ENCODE peak calls at places on chromosome X, in five cellular contexts. R, D, A, Q and B are unnamed samples.

GRCh38 chrX:30280428-30280827 is 28.8 kb downstream of the NR0B1 start:
- DNase-seq in R (no peak), D (no peak), A (no peak), Q (no peak), B (no peak)

GRCh38 chrX:138885886-138886285 is 174.4 kb upstream of the FGF13 start:
- DNase-seq in R (no peak), D (no peak), A (no peak), Q (no peak), B (no peak)

GRCh38 chrX:48492293-48492910 is 16.4 kb upstream of the PORCN start:
- DNase-seq in R (no peak), D (peak; percentile 35), A (no peak), Q (peak; percentile 68), B (no peak)

GRCh38 chrX:13046035-13046851 is 1.8 kb upstream of the FAM9C start:
- DNase-seq in R (no peak), D (no peak), A (no peak), Q (no peak), B (no peak)

GRCh38 chrX:148649145-148649645 is 148.8 kb downstream of the AFF2 start:
- DNase-seq in R (no peak), D (no peak), A (no peak), Q (no peak), B (no peak)

GRCh38 chrX:139113682-139114081 is 402.2 kb upstream of the FGF13 start:
- DNase-seq in R (no peak), D (no peak), A (no peak), Q (peak; percentile 31), B (no peak)

GRCh38 chrX:50579955-50580354 is 109.3 kb upstream of the DGKK start:
- DNase-seq in R (peak; percentile 24), D (peak; percentile 57), A (peak; percentile 40), Q (peak; percentile 62), B (peak; percentile 11)

GRCh38 chrX:71619193-71619592 is 882 bp upstream of the CXCR3 start:
- DNase-seq in R (no peak), D (no peak), A (no peak), Q (no peak), B (no peak)

GRCh38 chrX:35339796-35340195 is 397.2 kb downstream of the FAM47B start:
- DNase-seq in R (no peak), D (no peak), A (no peak), Q (no peak), B (no peak)

DNA sequence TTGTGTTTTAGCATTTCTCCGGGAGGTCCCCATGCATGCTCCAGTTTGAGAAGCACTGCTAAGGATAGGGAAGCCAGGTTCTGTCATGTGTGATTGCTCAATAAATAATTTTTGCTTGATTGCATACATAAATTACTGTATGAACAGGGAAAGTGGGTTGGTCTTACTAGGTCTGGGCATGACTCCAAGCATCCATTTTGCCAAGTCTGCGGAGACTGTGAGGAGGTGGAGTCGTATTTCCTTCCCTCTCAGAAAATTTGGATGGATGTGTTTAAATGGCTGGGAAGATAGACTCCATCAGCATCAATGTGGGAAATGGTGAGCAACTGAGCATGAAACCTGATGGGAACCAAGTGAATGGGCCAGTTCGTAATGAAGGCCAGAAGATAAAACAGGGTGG is 84.0 kb downstream of the NHS start:
- DNase-seq in R (no peak), D (peak; percentile 61), A (no peak), Q (no peak), B (no peak)
- TF ChIP-seq RCOR1 in R (no peak), D (no peak), A (no peak), Q (no peak), B (no peak)

GRCh38 chrX:40244980-40245379 is 147.2 kb upstream of the BCOR start:
- DNase-seq in R (no peak), D (peak; percentile 14), A (peak; percentile 68), Q (no peak), B (no peak)

GRCh38 chrX:40244116-40244515 is 146.4 kb upstream of the BCOR start:
- DNase-seq in R (no peak), D (no peak), A (no peak), Q (no peak), B (no peak)

GRCh38 chrX:40247382-40247781 is 149.6 kb upstream of the BCOR start:
- DNase-seq in R (no peak), D (no peak), A (no peak), Q (no peak), B (no peak)

GRCh38 chrX:40243699-40244098 is 145.9 kb upstream of the BCOR start:
- DNase-seq in R (no peak), D (no peak), A (peak; percentile 48), Q (no peak), B (no peak)

GRCh38 chrX:40245411-40246140 is 147.8 kb upstream of the BCOR start:
- DNase-seq in R (no peak), D (no peak), A (no peak), Q (no peak), B (no peak)
- TF ChIP-seq RCOR1 in R (no peak), D (no peak), A (no peak), Q (no peak), B (no peak)

GRCh38 chrX:40853004-40853815 is 117.9 kb upstream of the MED14 start:
- DNase-seq in R (no peak), D (no peak), A (no peak), Q (no peak), B (no peak)

GRCh38 chrX:40853816-40854123 is 118.4 kb upstream of the MED14 start:
- DNase-seq in R (no peak), D (no peak), A (no peak), Q (no peak), B (no peak)

GRCh38 chrX:40854242-40854641 is 118.9 kb upstream of the MED14 start:
- DNase-seq in R (no peak), D (no peak), A (no peak), Q (no peak), B (no peak)

GRCh38 chrX:40852573-40852972 is 117.2 kb upstream of the MED14 start:
- DNase-seq in R (no peak), D (no peak), A (no peak), Q (no peak), B (no peak)

GRCh38 chrX:40849906-40850672 is 114.7 kb upstream of the MED14 start:
- DNase-seq in R (no peak), D (peak; percentile 40), A (no peak), Q (no peak), B (no peak)
- TF ChIP-seq RCOR1 in R (no peak), D (no peak), A (no peak), Q (no peak), B (no peak)

DNA sequence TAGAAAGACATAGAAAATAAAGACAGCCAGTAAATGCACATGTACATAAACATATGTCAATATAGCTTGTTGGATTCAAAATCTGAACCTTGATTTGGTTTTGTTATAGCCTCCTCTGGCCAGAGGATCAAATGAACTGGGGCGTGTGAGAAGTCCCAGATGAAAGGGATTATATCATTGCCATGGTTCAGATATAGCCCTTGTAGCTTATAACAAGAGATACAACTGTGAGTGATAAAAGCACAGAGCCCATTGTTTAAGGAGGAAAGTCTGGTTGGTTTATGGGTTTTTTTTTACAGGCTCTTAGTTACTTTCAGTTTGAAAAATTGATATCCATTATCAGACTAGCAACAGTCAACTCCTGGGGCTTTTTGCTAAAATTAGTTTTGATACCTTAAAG is 101.7 kb upstream of the GLRA2 start:
- DNase-seq in R (no peak), D (no peak), A (no peak), Q (no peak), B (no peak)
- TF ChIP-seq RCOR1 in R (no peak), D (no peak), A (no peak), Q (no peak), B (no peak)

GRCh38 chrX:6169407-6169806 is 59.3 kb downstream of the NLGN4X start:
- DNase-seq in R (no peak), D (no peak), A (no peak), Q (no peak), B (no peak)

GRCh38 chrX:6175914-6176313 is 52.8 kb downstream of the NLGN4X start:
- DNase-seq in R (no peak), D (no peak), A (no peak), Q (no peak), B (no peak)

DNA sequence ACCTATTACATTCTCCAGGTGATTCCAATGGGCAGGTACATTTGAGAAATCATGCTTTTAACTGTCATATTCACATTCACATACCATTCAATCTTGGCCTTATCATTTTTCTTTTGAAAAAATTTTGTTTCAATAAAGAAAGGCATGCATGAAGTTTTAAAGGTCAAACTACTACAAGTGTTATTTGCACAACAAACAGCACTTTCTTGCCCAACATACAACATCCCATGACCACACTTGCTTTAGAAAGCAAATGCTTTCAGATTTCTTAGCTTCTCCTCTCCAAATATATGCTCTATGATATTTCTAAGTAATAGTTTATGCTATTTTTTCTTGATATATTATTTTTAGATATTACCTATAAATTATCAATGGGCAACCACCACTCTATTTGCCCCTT is 58.2 kb downstream of the NLGN4X start:
- DNase-seq in R (no peak), D (no peak), A (no peak), Q (no peak), B (no peak)
- TF ChIP-seq RCOR1 in R (no peak), D (no peak), A (no peak), Q (no peak), B (no peak)

GRCh38 chrX:45323387-45323786 is 122.7 kb upstream of the DIPK2B start:
- DNase-seq in R (no peak), D (no peak), A (no peak), Q (no peak), B (no peak)
- TF ChIP-seq RCOR1 in R (no peak), D (no peak), A (no peak), Q (no peak), B (no peak)

GRCh38 chrX:153625271-153626024 is 21.6 kb upstream of the DUSP9 start:
- DNase-seq in R (no peak), D (no peak), A (peak; percentile 17), Q (no peak), B (no peak)

GRCh38 chrX:153624196-153625091 is 22.6 kb upstream of the DUSP9 start:
- DNase-seq in R (no peak), D (no peak), A (no peak), Q (no peak), B (no peak)

GRCh38 chrX:153626863-153627674 is 19.9 kb upstream of the DUSP9 start:
- DNase-seq in R (no peak), D (no peak), A (no peak), Q (no peak), B (no peak)

GRCh38 chrX:153627675-153628111 is 19.3 kb upstream of the DUSP9 start:
- DNase-seq in R (no peak), D (no peak), A (peak; percentile 23), Q (no peak), B (no peak)

GRCh38 chrX:153626025-153626633 is 20.9 kb upstream of the DUSP9 start:
- DNase-seq in R (no peak), D (no peak), A (no peak), Q (no peak), B (no peak)
- TF ChIP-seq RCOR1 in R (no peak), D (no peak), A (no peak), Q (no peak), B (no peak)

DNA sequence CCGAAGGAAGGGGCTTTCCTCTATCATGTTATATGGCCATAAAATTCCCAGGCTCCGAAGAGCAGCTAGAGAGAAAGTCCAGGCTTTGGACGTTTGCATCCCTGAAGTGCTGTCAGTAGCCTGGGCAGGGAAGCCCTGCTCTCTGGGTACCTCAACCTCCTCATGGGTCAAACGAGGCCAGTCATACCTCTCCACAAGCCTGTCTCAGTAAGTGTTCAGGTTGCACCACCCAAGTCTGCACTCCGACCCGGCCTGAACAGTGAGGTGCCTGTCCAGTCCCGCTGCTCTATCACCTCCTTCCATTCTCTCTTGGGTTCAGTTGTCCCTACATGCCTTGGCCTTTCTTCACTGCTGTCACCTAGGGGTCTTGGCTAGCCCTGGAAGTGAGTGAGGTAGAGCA is 78.9 kb downstream of the STARD8 start:
- DNase-seq in R (no peak), D (no peak), A (no peak), Q (no peak), B (no peak)
- TF ChIP-seq RCOR1 in R (no peak), D (no peak), A (no peak), Q (no peak), B (no peak)

GRCh38 chrX:81174286-81174685 is 27.4 kb downstream of the HMGN5 start:
- DNase-seq in R (no peak), D (peak; percentile 37), A (no peak), Q (peak; percentile 9), B (no peak)
- TF ChIP-seq RCOR1 in R (no peak), D (no peak), A (no peak), Q (no peak), B (no peak)